ENCODE peak calls at places on chromosomes 5 and 9, in four cellular contexts. K, V, X and A are unnamed samples.

GRCh38 chr5:140696891-140697492 is 3.3 kb upstream of the ZMAT2 start:
- ATAC-seq in X (no peak), V (no peak), K (no peak), A (no peak)

GRCh38 chr5:74993743-74994142 is 58.6 kb downstream of the GCNT4 start:
- ATAC-seq in V (no peak), K (no peak), X (no peak), A (no peak)

GRCh38 chr9:116471093-116471906 is 215.8 kb upstream of the TRIM32 start:
- ATAC-seq in X (no peak), V (no peak), K (no peak), A (no peak)

GRCh38 chr9:2291980-2292704 is 277.0 kb downstream of the SMARCA2 start:
- ATAC-seq in K (no peak), V (no peak), X (no peak), A (no peak)

GRCh38 chr5:145908206-145908945 is 28.0 kb upstream of the SH3RF2 start:
- ATAC-seq in X (no peak), V (peak), K (no peak), A (no peak)

GRCh38 chr5:87010736-87011135 is 256.9 kb upstream of the RASA1 start:
- ATAC-seq in V (no peak), X (no peak), K (no peak), A (no peak)

GRCh38 chr5:127004721-127005120 is 25.6 kb downstream of the MARCHF3 start:
- ATAC-seq in K (no peak), V (no peak), X (no peak), A (no peak)

GRCh38 chr9:94504358-94504757 is 50.5 kb upstream of the PCAT7 start:
- ATAC-seq in K (no peak), V (no peak), X (no peak), A (no peak)

GRCh38 chr5:167296680-167297079 is 994.8 kb upstream of the WWC1 start:
- ATAC-seq in X (no peak), V (no peak), K (no peak), A (no peak)

GRCh38 chr5:65539827-65540226 is 23.1 kb downstream of the CENPK start:
- ATAC-seq in V (no peak), X (no peak), K (no peak), A (no peak)

GRCh38 chr5:152549709-152550108 is 144.6 kb upstream of the NMUR2 start:
- ATAC-seq in K (no peak), X (no peak), V (no peak), A (no peak)

GRCh38 chr5:5364932-5365331 is 57.5 kb upstream of the ICE1 start:
- ATAC-seq in X (no peak), K (no peak), V (no peak), A (no peak)

GRCh38 chr5:74367241-74367733 is 273.2 kb downstream of the ENC1 start:
- ATAC-seq in K (no peak), V (no peak), X (peak), A (peak)

GRCh38 chr9:14560194-14560593 is 133.0 kb downstream of the ZDHHC21 start:
- ATAC-seq in V (no peak), X (no peak), K (no peak), A (no peak)

DNA sequence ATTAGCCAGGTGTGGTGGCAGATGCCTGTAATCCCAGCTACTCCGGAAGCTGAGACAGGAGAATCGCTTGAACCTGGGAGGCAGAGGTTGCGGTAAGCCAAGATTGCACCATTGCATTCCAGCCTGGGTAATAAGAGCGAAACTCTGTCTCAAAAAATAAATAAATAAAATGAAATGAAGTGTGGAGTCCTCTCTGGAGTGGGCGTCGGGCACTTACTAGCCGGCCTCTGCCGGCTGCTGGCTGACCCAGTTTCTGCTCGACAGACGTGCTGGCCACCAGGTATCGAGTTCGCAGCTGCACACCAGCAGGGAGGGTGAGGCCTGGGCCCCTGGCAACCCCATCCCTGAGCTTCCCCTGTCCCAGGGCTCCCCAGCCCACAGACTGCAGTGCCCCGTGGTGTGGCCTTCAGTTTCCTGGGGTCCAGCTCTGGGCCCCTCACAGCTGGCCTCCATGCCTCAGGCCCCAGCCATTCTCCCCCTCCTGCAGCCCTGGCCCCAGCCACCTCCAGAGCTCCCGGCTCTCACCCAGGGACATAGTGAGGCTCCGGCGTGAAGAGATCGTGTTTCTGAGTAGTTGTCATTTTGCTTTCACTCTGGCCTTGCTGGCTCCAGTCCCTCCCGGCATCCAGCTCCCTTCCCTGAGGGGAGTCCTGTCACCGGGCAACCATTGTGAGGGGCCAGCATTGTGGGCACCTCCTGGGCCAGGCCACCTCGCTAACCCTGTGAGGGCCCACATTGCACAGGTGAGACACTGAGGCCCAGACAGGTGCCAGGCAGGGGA is 3.8 kb upstream of the STPG3 start:
- ATAC-seq in X (no peak), V (no peak), K (peak), A (no peak)
- H3K27ac ChIP-seq in X (no peak), V (no peak), K (no peak), A (no peak)

DNA sequence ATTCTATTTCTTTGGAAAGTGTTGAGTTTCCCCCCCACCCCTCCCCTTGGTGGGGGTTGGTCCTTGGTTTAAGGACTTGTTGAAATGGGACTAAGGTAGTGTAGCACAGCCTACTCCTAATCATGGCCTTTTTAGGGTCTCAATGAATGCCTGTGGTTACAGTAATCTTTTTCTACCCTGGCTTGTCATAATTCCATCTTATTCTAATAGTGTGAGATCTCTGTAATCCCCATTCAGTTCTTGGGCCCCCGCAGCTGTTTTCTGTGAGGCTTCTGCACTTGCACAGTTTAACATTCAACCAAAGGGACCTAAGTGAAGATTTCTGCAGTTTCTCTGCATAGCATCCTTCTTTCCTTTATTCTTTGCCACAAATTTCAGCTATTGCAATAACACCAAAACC is 30.7 kb downstream of the TNFSF15 start:
- ATAC-seq in K (no peak), V (no peak), X (no peak), A (no peak)
- H3K27ac ChIP-seq in K (no peak), V (no peak), X (no peak), A (no peak)

GRCh38 chr9:108634669-108635462 is 220.9 kb downstream of the ACTL7B start:
- ATAC-seq in V (no peak), X (no peak), K (no peak), A (no peak)
- H3K27ac ChIP-seq in V (no peak), X (no peak), K (no peak), A (no peak)

DNA sequence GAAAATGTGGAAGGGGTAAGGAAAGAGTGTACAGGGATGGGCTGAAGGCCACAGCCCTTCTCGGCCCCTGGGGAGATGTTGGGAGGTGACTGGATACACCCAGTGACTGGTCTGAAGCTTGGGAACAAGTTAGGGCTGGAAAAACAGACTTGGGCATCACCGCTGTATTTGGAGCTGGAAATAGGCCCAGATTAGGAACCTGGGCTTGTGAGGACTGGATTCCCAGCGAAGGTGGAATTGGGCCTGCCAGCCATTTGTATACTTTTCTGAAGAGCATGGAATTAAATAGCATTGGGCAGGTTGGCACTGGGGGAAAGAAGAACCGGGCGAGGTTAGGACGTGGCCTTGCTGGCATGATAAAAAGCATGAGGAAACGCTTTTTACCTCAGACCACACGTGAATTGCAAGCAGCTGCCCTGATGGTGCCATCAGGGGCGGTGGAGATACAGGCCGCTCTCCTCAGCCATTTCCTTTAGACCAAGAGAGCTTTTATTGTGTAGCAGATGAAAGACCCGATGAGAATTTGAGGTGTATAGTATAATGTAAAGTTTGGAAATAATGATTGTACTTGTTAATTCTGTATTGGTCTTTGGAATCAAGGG is 37.8 kb downstream of the OTULIN start:
- ATAC-seq in X (peak), K (no peak), V (no peak), A (no peak)
- H3K27ac ChIP-seq in X (no peak), K (no peak), V (no peak), A (no peak)

GRCh38 chr9:75230469-75230868 is 142.2 kb downstream of the OSTF1 start:
- ATAC-seq in V (no peak), X (no peak), K (peak), A (no peak)
- H3K27ac ChIP-seq in V (no peak), X (no peak), K (peak), A (peak)

GRCh38 chr9:126983767-126984166 is 69.2 kb downstream of the RALGPS1 start:
- ATAC-seq in K (no peak), V (no peak), X (no peak), A (no peak)

GRCh38 chr9:126984969-126985368 is 70.4 kb downstream of the RALGPS1 start:
- ATAC-seq in K (no peak), X (peak), V (no peak), A (peak)

GRCh38 chr9:126985870-126986498 is 71.4 kb downstream of the RALGPS1 start:
- ATAC-seq in K (no peak), V (peak), X (peak), A (no peak)

GRCh38 chr9:126988857-126989256 is 74.3 kb downstream of the RALGPS1 start:
- ATAC-seq in V (no peak), X (no peak), K (no peak), A (no peak)

GRCh38 chr9:126986506-126986951 is 71.9 kb downstream of the RALGPS1 start:
- ATAC-seq in X (peak), K (peak), V (peak), A (no peak)
- H3K27ac ChIP-seq in X (peak), K (no peak), V (peak), A (no peak)